ENCODE peak calls at places on chromosomes 1 and 21, in five cellular contexts. B is suprapubic skin, Q is GM12864, Z is A549, L is PC-3. R is an unnamed sample.

GRCh38 chr1:199448641-199449040 is 578.9 kb upstream of the NR5A2 start:
- DNase-seq in L (no peak), Q (no peak), B (no peak), Z (no peak), R (no peak)

GRCh38 chr21:44520326-44521300 is 19.4 kb downstream of the KRTAP10-1 start:
- DNase-seq in Z (no peak), B (peak), L (no peak), Q (no peak), R (no peak)

GRCh38 chr1:205182930-205183329 is 28.6 kb downstream of the DSTYK start:
- DNase-seq in Z (no peak), B (no peak), L (no peak), Q (no peak), R (no peak)

GRCh38 chr1:215407575-215407974 is 159.5 kb upstream of the KCTD3 start:
- DNase-seq in Z (no peak), B (no peak), L (no peak), Q (no peak), R (no peak)

GRCh38 chr1:72704841-72705477 is 422.6 kb upstream of the NEGR1 start:
- DNase-seq in L (no peak), Q (no peak), Z (no peak), B (no peak), R (no peak)

GRCh38 chr21:42766756-42767560 is 112.4 kb downstream of the WDR4 start:
- DNase-seq in B (no peak), Z (no peak), Q (no peak), L (no peak), R (no peak)

GRCh38 chr1:41672173-41672572 is 187.7 kb upstream of the EDN2 start:
- DNase-seq in L (peak), B (no peak), Q (no peak), Z (peak), R (peak)

GRCh38 chr1:244988521-244988920 is 124.2 kb upstream of the HNRNPU start:
- DNase-seq in Q (no peak), B (no peak), Z (no peak), L (peak), R (peak)

GRCh38 chr1:15038232-15039016 is 115.1 kb upstream of the TMEM51 start:
- DNase-seq in B (no peak), Z (no peak), L (peak), Q (no peak), R (peak)

GRCh38 chr1:67551375-67551774 is 121.2 kb upstream of the SERBP1 start:
- DNase-seq in B (no peak), Q (no peak), Z (no peak), L (no peak), R (no peak)

GRCh38 chr1:147389532-147390184 is 147.2 kb downstream of the CHD1L start:
- DNase-seq in Q (no peak), L (peak), Z (peak), B (no peak), R (peak)

GRCh38 chr1:113138778-113139177 is 65.8 kb downstream of the LRIG2 start:
- DNase-seq in B (no peak), Q (no peak), Z (no peak), L (no peak), R (no peak)

GRCh38 chr1:152047607-152047953 is 10.8 kb upstream of the S100A11 start:
- DNase-seq in Q (no peak), B (peak), L (peak), Z (peak), R (no peak)

GRCh38 chr1:56576880-56577858 is 2.2 kb downstream of the PLPP3 start:
- DNase-seq in Z (peak), L (peak), Q (no peak), B (no peak), R (peak)

GRCh38 chr1:116472431-116472961 is 98.3 kb downstream of the CD58 start:
- DNase-seq in L (no peak), B (no peak), Q (no peak), Z (no peak), R (peak)

GRCh38 chr1:36208978-36209708 is 15.1 kb upstream of the THRAP3 start:
- DNase-seq in Z (no peak), L (no peak), Q (no peak), B (no peak), R (peak)

GRCh38 chr1:246373828-246374569 is 133.1 kb downstream of the SMYD3 start:
- DNase-seq in B (no peak), Z (no peak), L (no peak), Q (no peak), R (no peak)

GRCh38 chr1:162065016-162065415 is 4.5 kb upstream of the NOS1AP start:
- DNase-seq in L (no peak), B (no peak), Z (no peak), Q (no peak), R (no peak)

GRCh38 chr21:39386194-39386593 is 37.3 kb upstream of the HMGN1 start:
- DNase-seq in Q (no peak), Z (no peak), B (no peak), L (no peak), R (peak)

GRCh38 chr1:27284425-27285287 is 37.3 kb upstream of the TMEM222 start:
- DNase-seq in Q (peak), L (peak), Z (peak), B (peak), R (peak)

GRCh38 chr1:171142451-171143121 is 42.5 kb upstream of the FMO2 start:
- DNase-seq in Z (no peak), L (no peak), B (no peak), Q (no peak), R (peak)

GRCh38 chr1:206579747-206580437 is 32.4 kb downstream of the EIF2D start:
- DNase-seq in Q (peak), L (peak), Z (no peak), B (no peak), R (no peak)

GRCh38 chr1:206854401-206855129 is 10.9 kb upstream of the IL20 start:
- DNase-seq in Z (no peak), Q (no peak), B (no peak), L (no peak), R (no peak)

GRCh38 chr1:29592731-29593130 is 356.4 kb downstream of the PTPRU start:
- DNase-seq in Q (no peak), L (no peak), B (no peak), Z (no peak), R (no peak)

GRCh38 chr21:24514081-24514733 is 1093.1 kb downstream of the MRPL39 start:
- DNase-seq in B (no peak), L (peak), Z (no peak), Q (no peak), R (peak)

GRCh38 chr1:24895511-24895910 is 34.6 kb downstream of the RUNX3 start:
- DNase-seq in Q (no peak), Z (no peak), L (no peak), B (no peak), R (no peak)

GRCh38 chr1:239952348-239953307 is 139.1 kb upstream of the FMN2 start:
- DNase-seq in B (no peak), Z (peak), L (peak), Q (no peak), R (no peak)

GRCh38 chr21:39518055-39518844 is 66.5 kb downstream of the SH3BGR start:
- DNase-seq in Q (peak), L (peak), Z (peak), B (no peak), R (peak)

GRCh38 chr21:36188081-36188681 is 31.6 kb downstream of the DOP1B start:
- DNase-seq in Z (no peak), B (peak), L (peak), Q (no peak), R (no peak)

GRCh38 chr1:201949491-201949890 is 3.1 kb upstream of the LMOD1 start:
- DNase-seq in Q (no peak), Z (no peak), L (no peak), B (no peak), R (no peak)

GRCh38 chr1:184183919-184184318 is 132.4 kb downstream of the TSEN15 start:
- DNase-seq in Z (no peak), L (no peak), Q (no peak), B (no peak), R (no peak)

GRCh38 chr1:220331318-220331717 is 59.1 kb upstream of the RAB3GAP2 start:
- DNase-seq in Q (no peak), B (no peak), Z (no peak), L (no peak), R (no peak)

GRCh38 chr1:91643431-91643830 is 142.8 kb downstream of the CDC7 start:
- DNase-seq in L (no peak), Q (no peak), Z (no peak), B (no peak), R (no peak)

DNA sequence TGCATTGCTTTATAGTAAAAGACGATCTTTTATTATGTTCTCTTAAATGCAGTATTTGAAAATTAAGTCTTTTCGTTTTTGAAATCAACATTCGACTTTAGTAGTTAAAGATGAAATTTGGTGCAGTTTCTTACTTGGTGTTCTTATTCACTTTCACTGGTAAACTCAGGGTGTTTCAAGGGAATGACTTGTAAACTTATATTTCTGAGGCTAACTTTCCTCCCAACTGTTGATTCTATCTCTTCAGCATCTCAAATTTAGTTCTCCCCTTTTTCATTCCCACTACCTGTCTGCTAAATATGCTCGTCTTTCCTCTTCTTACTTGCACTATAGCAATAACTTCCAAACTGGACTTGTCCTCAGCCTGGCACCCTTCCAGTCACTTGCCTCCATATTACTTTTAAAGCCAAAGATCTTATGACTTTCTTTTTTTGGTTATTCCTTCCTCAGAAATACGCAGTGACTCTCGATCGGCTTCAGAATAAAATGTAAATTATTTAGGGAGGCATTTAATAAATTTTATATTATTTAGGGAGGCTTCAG is 988 bp downstream of the SLC35A3 start:
- DNase-seq in L (no peak), B (no peak), Z (no peak), Q (no peak), R (no peak)
- H3K4me3 ChIP-seq in L (peak), B (peak), Z (peak), Q (peak), R (peak)

DNA sequence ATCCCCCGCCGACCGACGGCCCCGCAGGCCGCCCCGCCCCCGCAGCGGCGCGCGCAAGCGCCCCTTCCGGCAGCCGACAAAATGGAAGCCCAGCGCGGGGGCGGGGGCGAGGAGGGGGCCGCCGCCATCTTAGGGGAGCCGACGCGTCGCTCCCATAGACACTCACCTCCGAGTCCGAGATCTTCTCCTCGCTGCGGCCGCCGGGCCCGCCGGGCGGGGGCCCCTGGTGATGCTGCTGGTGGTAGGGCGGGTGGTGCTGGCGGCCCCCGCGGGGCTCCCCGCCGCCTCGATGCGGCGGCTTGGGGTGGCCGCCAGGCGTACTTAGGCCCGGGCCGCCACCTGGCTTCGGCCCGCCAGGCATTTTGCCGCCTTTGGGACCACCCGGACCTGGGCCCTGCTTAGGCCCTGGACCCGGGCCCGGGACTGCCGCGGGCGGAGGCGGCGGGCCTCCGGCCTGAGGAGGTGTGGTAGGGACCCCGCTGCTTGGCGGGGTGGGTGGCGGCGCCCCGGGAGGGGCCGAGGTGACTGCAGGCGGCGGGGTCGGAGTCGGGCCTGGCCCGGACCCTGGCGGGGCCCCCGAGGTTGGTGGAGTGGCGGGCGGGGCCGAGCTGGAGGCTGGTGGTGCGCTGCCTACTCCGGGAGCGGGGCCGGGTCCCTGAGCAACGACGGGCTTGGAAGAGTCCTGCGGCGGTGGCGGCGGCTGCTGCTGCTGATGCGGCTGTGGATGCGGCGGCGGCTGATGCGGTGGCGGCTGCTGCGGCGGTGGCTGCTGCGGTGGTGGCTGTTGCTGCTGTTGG is 691 bp downstream of the SFPQ start:
- DNase-seq in B (peak), L (peak), Z (peak), Q (no peak), R (peak)
- TF ChIP-seq CTCF in B (peak), L (no peak), Z (peak), Q (no peak), R (no peak)

DNA sequence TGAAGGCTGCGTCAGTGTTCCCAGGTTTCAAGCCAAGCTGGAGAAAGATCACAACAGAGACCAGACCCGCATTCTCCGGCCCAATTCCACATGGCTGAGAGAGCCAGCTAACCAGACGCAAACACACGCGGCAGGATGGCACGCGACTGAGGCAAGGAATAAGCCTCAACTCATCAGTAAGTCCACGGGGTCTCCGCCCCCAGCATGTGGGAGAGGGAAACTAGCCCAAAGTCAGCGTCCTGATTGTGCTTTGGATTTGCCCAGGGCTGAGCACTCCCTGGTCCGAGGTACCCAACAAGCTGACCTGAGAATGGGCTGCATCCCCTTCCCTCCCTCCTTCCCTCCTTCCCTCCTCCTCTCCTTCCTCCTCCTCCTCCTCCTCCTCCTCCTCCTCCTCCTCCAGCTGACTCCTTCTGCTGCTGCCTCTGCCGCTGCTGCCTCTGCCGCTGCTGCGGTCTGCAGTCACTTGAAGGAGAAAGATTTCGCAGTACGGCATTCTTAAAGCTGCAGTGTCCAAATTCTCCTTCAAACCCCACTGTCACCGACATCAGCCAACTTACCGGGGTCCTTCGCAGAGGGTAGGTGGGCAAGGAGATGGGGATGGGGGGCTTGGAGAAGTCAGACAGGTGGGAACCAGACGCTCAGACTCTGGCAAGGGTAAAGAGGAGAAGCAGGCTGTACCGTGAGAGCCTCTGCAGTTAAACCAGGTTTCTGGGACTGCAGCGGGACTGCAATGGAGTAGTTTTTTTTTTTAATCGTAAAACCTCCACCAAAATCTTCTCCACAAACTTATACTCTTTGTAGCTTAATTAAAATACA is 32.9 kb upstream of the H6PD start:
- DNase-seq in Q (no peak), L (peak), B (no peak), Z (no peak), R (peak)
- H3K4me3 ChIP-seq in Q (peak), L (peak), B (peak), Z (peak), R (peak)

DNA sequence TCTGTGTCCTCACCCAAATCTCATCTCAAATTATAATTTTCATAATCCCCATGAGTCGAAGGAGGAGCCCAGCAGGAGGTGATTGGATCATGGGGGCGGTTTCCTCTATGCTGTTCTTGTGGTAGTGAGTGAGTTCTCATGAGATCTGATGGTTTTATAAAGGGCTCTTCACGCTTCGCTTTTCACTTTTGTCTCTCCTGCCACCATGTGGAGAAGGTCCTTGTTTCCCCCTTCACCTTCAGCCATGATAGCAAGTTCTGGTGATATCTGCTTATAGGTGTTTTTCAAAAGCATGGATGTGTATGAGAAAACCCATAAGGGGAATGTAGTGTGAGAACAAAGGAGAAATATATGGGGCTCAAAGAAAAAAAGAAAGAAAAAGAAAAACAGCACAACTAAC is 405.9 kb upstream of the RGS18 start:
- DNase-seq in Q (no peak), Z (no peak), B (no peak), L (no peak), R (no peak)
- TF ChIP-seq CTCF in Q (no peak), Z (no peak), B (no peak), L (peak), R (no peak)

GRCh38 chr1:180157108-180157507 is 2.4 kb downstream of the QSOX1 start:
- DNase-seq in Q (no peak), B (no peak), Z (no peak), L (peak), R (peak)
- H3K4me3 ChIP-seq in Q (no peak), B (no peak), Z (no peak), L (peak), R (peak)

GRCh38 chr21:14306143-14306907 is 76.6 kb downstream of the HSPA13 start:
- DNase-seq in L (peak), B (no peak), Z (no peak), Q (no peak), R (peak)
- TF ChIP-seq CTCF in L (peak), B (no peak), Z (peak), Q (no peak), R (peak)